ENCODE peak calls at places on chromosomes 5 and 9, in seven cellular contexts. G is ELF-1; J is ovary; D is keratinocyte; E is activated CD8-positive, alpha-beta memory T cell treated with anti-CD3 and anti-CD28 coated beads for 1 hour; F is activated CD4-positive, alpha-beta T cell treated with anti-CD3 and anti-CD28 coated beads for 4 hours; T is G401. V is an unnamed sample.

GRCh38 chr5:13909271-13909670 is 35.2 kb downstream of the DNAH5 start:
- DNase-seq in F (no peak), D (no peak), T (no peak), E (no peak), J (no peak), G (no peak), V (no peak)

GRCh38 chr5:111454198-111454606 is 58.1 kb downstream of the STARD4 start:
- DNase-seq in G (no peak), J (no peak), D (peak; percentile 25), F (no peak), T (peak; percentile 61), E (no peak), V (no peak)

GRCh38 chr5:15074651-15075050 is 203.1 kb upstream of the ANKH start:
- DNase-seq in F (no peak), D (no peak), G (no peak), T (no peak), E (no peak), J (no peak), V (no peak)

GRCh38 chr9:135079018-135079417 is 8.4 kb upstream of the OLFM1 start:
- DNase-seq in T (no peak), F (no peak), G (no peak), E (no peak), D (no peak), J (no peak), V (no peak)

GRCh38 chr9:138059196-138059595 is 181.6 kb downstream of the CACNA1B start:
- DNase-seq in G (no peak), E (no peak), F (no peak), T (no peak), J (no peak), D (no peak), V (no peak)

GRCh38 chr5:56681346-56681745 is 134.0 kb upstream of the MAP3K1 start:
- DNase-seq in T (no peak), G (no peak), D (no peak), J (no peak), F (no peak), E (no peak), V (no peak)

GRCh38 chr5:125823572-125823971 is 599.6 kb upstream of the GRAMD2B start:
- DNase-seq in J (no peak), G (no peak), D (no peak), T (no peak), F (no peak), E (no peak), V (no peak)

GRCh38 chr9:90025816-90026215 is 421.0 kb downstream of the GADD45G start:
- DNase-seq in E (no peak), T (no peak), D (peak; percentile 79), J (no peak), G (peak; percentile 42), F (no peak), V (no peak)

GRCh38 chr5:69238760-69239251 is 4.1 kb downstream of the CDK7 start:
- DNase-seq in E (no peak), G (no peak), J (no peak), F (no peak), T (no peak), D (peak; percentile 69), V (no peak)